ENCODE peak calls at places on chromosome 22, in five cellular contexts. T is fibroblast of lung, P is NCI-H510A, Z is activated gamma-delta T cell treated with Interleukin-2 at 50 U/mL for 16 hours, Y is activated T-cell treated with anti-CD3 and anti-CD28 coated beads for 1 hour. C is an unnamed sample.
A peak's percentile ranks its signal among the peaks of the same experiment; 100 is the strongest.

GRCh38 chr22:44458044-44459020 is 39.7 kb downstream of the RTL6 start:
- DNase-seq in T (no peak), P (no peak), Z (no peak), Y (no peak), C (no peak)

GRCh38 chr22:30405731-30406130 is 8.9 kb downstream of the SEC14L2 start:
- DNase-seq in T (no peak), P (no peak), Z (no peak), Y (no peak), C (no peak)

GRCh38 chr22:46453006-46453828 is 84.2 kb downstream of the CELSR1 start:
- DNase-seq in T (no peak), P (no peak), Z (no peak), Y (no peak), C (peak; percentile 49)

GRCh38 chr22:26674211-26675190 is 17.1 kb downstream of the MIAT start:
- DNase-seq in T (no peak), P (no peak), Z (no peak), Y (no peak), C (no peak)

GRCh38 chr22:23801886-23802377 is 15.2 kb downstream of the SMARCB1 start:
- DNase-seq in T (no peak), P (no peak), Z (no peak), Y (no peak), C (no peak)

GRCh38 chr22:26580240-26580962 is 9.5 kb downstream of the TPST2 start:
- DNase-seq in T (no peak), P (no peak), Z (no peak), Y (no peak), C (no peak)

GRCh38 chr22:19852177-19852781 is 2.4 kb downstream of the GNB1L start:
- DNase-seq in T (no peak), P (no peak), Z (no peak), Y (no peak), C (no peak)

GRCh38 chr22:38129856-38130255 is 19.4 kb upstream of the BAIAP2L2 start:
- DNase-seq in T (no peak), P (no peak), Z (no peak), Y (no peak), C (no peak)

GRCh38 chr22:23218867-23219251 is 38.5 kb downstream of the BCR start:
- DNase-seq in T (peak; percentile 77), P (peak; percentile 81), Z (no peak), Y (no peak), C (peak; percentile 56)

GRCh38 chr22:19146215-19146968 is 1.9 kb upstream of the ESS2 start:
- DNase-seq in T (no peak), P (no peak), Z (no peak), Y (no peak), C (no peak)

GRCh38 chr22:38501797-38502672 is 4.1 kb downstream of the DDX17 start:
- DNase-seq in T (no peak), P (no peak), Z (no peak), Y (no peak), C (no peak)

GRCh38 chr22:17786435-17787158 is 12.3 kb upstream of the BID start:
- DNase-seq in T (peak; percentile 34), P (no peak), Z (no peak), Y (no peak), C (no peak)

GRCh38 chr22:37472418-37473006 is 13.7 kb downstream of the MFNG start:
- DNase-seq in T (peak; percentile 23), P (no peak), Z (peak; percentile 55), Y (peak; percentile 34), C (peak; percentile 21)

GRCh38 chr22:33330534-33330933 is 272.4 kb upstream of the SYN3 start:
- DNase-seq in T (no peak), P (no peak), Z (no peak), Y (no peak), C (no peak)

GRCh38 chr22:22870577-22871398 is 16.8 kb upstream of the IGLL5 start:
- DNase-seq in T (no peak), P (no peak), Z (no peak), Y (no peak), C (no peak)

GRCh38 chr22:28249402-28249801 is 330.3 kb upstream of the PITPNB start:
- DNase-seq in T (no peak), P (no peak), Z (no peak), Y (no peak), C (no peak)

GRCh38 chr22:40819741-40820140 is 595 bp upstream of the SLC25A17 start:
- DNase-seq in T (peak; percentile 61), P (no peak), Z (no peak), Y (no peak), C (peak; percentile 19)

GRCh38 chr22:45450931-45451651 is 37.6 kb downstream of the RIBC2 start:
- DNase-seq in T (peak; percentile 99), P (no peak), Z (no peak), Y (no peak), C (no peak)

GRCh38 chr22:26124991-26125725 is 44.1 kb upstream of the SEZ6L start:
- DNase-seq in T (no peak), P (no peak), Z (no peak), Y (no peak), C (no peak)